ENCODE peak calls at places on chromosomes 13 and 19, in six cellular contexts. One of them, this sample, is unnamed.

GRCh38 chr19:3969435-3970312 is 1.2 kb downstream of the DAPK3 start:
- DNase-seq in H1: no peak
- DNase-seq in neuronal stem cell: peak
- DNase-seq in H9: peak
- DNase-seq in IMR-90: peak
- DNase-seq in mesenchymal stem cell: peak
- DNase-seq in this sample: peak

GRCh38 chr13:52383362-52383761 is 22.6 kb downstream of the THSD1 start:
- DNase-seq in H1: no peak
- DNase-seq in neuronal stem cell: no peak
- DNase-seq in H9: no peak
- DNase-seq in IMR-90: peak
- DNase-seq in mesenchymal stem cell: no peak
- DNase-seq in this sample: peak

GRCh38 chr13:102091231-102091630 is 310.6 kb downstream of the FGF14 start:
- DNase-seq in H1: peak
- DNase-seq in neuronal stem cell: no peak
- DNase-seq in H9: peak
- DNase-seq in IMR-90: no peak
- DNase-seq in mesenchymal stem cell: peak
- DNase-seq in this sample: peak

GRCh38 chr19:49327878-49328544 is 3.0 kb upstream of the SLC6A16 start:
- DNase-seq in H1: no peak
- DNase-seq in neuronal stem cell: no peak
- DNase-seq in H9: peak
- DNase-seq in IMR-90: peak
- DNase-seq in mesenchymal stem cell: peak
- DNase-seq in this sample: peak

GRCh38 chr19:18809149-18809978 is 18.3 kb upstream of the COMP start:
- DNase-seq in H1: no peak
- DNase-seq in neuronal stem cell: no peak
- DNase-seq in H9: no peak
- DNase-seq in IMR-90: peak
- DNase-seq in mesenchymal stem cell: peak
- DNase-seq in this sample: no peak

GRCh38 chr13:36163809-36164308 is 32.7 kb upstream of the DCLK1 start:
- DNase-seq in H1: no peak
- DNase-seq in neuronal stem cell: no peak
- DNase-seq in H9: no peak
- DNase-seq in IMR-90: peak
- DNase-seq in mesenchymal stem cell: no peak
- DNase-seq in this sample: no peak

GRCh38 chr19:10764340-10764894 is 46.5 kb downstream of the DNM2 start:
- DNase-seq in H1: no peak
- DNase-seq in neuronal stem cell: no peak
- DNase-seq in H9: no peak
- DNase-seq in IMR-90: no peak
- DNase-seq in mesenchymal stem cell: no peak
- DNase-seq in this sample: no peak

GRCh38 chr19:30063184-30064020 is 121.4 kb downstream of the URI1 start:
- DNase-seq in H1: no peak
- DNase-seq in neuronal stem cell: no peak
- DNase-seq in H9: no peak
- DNase-seq in IMR-90: no peak
- DNase-seq in mesenchymal stem cell: no peak
- DNase-seq in this sample: no peak

GRCh38 chr19:40685563-40685962 is 4.9 kb downstream of the NUMBL start:
- DNase-seq in H1: no peak
- DNase-seq in neuronal stem cell: no peak
- DNase-seq in H9: no peak
- DNase-seq in IMR-90: no peak
- DNase-seq in mesenchymal stem cell: no peak
- DNase-seq in this sample: no peak

GRCh38 chr19:48896191-48896720 is 2.3 kb downstream of the TULP2 start:
- DNase-seq in H1: peak
- DNase-seq in neuronal stem cell: peak
- DNase-seq in H9: peak
- DNase-seq in IMR-90: no peak
- DNase-seq in mesenchymal stem cell: no peak
- DNase-seq in this sample: peak

GRCh38 chr19:51002542-51003311 is 1.3 kb upstream of the KLK8 start:
- DNase-seq in H1: peak
- DNase-seq in neuronal stem cell: peak
- DNase-seq in H9: peak
- DNase-seq in IMR-90: no peak
- DNase-seq in mesenchymal stem cell: no peak
- DNase-seq in this sample: peak

GRCh38 chr13:41361501-41361900 is 50.4 kb downstream of the NAA16 start:
- DNase-seq in H1: no peak
- DNase-seq in neuronal stem cell: no peak
- DNase-seq in H9: no peak
- DNase-seq in IMR-90: peak
- DNase-seq in mesenchymal stem cell: peak
- DNase-seq in this sample: no peak

GRCh38 chr13:65336916-65337315 is 1893.2 kb downstream of the PCDH9 start:
- DNase-seq in H1: no peak
- DNase-seq in neuronal stem cell: no peak
- DNase-seq in H9: no peak
- DNase-seq in IMR-90: peak
- DNase-seq in mesenchymal stem cell: no peak
- DNase-seq in this sample: no peak

GRCh38 chr19:33809960-33810359 is 13.3 kb downstream of the KCTD15 start:
- DNase-seq in H1: no peak
- DNase-seq in neuronal stem cell: no peak
- DNase-seq in H9: no peak
- DNase-seq in IMR-90: peak
- DNase-seq in mesenchymal stem cell: peak
- DNase-seq in this sample: no peak

GRCh38 chr19:41811981-41812380 is 15.6 kb downstream of the CEACAM3 start:
- DNase-seq in H1: no peak
- DNase-seq in neuronal stem cell: no peak
- DNase-seq in H9: no peak
- DNase-seq in IMR-90: no peak
- DNase-seq in mesenchymal stem cell: no peak
- DNase-seq in this sample: no peak

GRCh38 chr19:23046743-23047142 is 43.8 kb upstream of the ZNF728 start:
- DNase-seq in H1: no peak
- DNase-seq in neuronal stem cell: no peak
- DNase-seq in H9: no peak
- DNase-seq in IMR-90: no peak
- DNase-seq in mesenchymal stem cell: no peak
- DNase-seq in this sample: no peak
- H2BK15ac ChIP-seq in H1: no peak
- H2BK15ac ChIP-seq in neuronal stem cell: no peak
- H2BK15ac ChIP-seq in H9: no peak
- H2BK15ac ChIP-seq in IMR-90: no peak
- H2BK15ac ChIP-seq in mesenchymal stem cell: no peak
- H2BK15ac ChIP-seq in this sample: no peak

DNA sequence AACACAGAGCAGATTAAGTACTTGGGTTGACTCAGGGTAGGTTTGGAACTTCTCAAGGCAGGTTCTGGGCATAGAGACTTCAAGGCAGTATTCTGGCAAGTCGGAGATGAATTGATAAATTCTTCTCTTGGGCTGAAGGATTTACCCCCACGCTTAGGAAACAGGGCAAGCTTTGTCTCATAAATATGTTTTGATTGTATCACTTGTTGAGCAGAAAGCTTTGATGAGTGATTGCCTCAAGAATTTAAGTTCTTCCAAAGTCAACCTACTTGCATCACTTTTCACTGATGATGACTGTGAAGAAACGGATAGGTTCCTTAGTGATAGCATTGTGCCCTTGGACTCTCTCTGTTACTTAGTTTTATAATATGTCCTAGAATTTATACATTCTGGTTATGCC is 258.6 kb upstream of the DACH1 start:
- DNase-seq in H1: no peak
- DNase-seq in neuronal stem cell: no peak
- DNase-seq in H9: no peak
- DNase-seq in IMR-90: no peak
- DNase-seq in mesenchymal stem cell: no peak
- DNase-seq in this sample: no peak
- H2BK15ac ChIP-seq in H1: no peak
- H2BK15ac ChIP-seq in neuronal stem cell: no peak
- H2BK15ac ChIP-seq in H9: no peak
- H2BK15ac ChIP-seq in IMR-90: no peak
- H2BK15ac ChIP-seq in mesenchymal stem cell: no peak
- H2BK15ac ChIP-seq in this sample: no peak

GRCh38 chr19:45424191-45425058 is 708 bp upstream of the ERCC1 start:
- DNase-seq in H1: no peak
- DNase-seq in neuronal stem cell: no peak
- DNase-seq in H9: peak
- DNase-seq in IMR-90: peak
- DNase-seq in mesenchymal stem cell: peak
- DNase-seq in this sample: peak
- H2BK15ac ChIP-seq in H1: peak
- H2BK15ac ChIP-seq in neuronal stem cell: peak
- H2BK15ac ChIP-seq in H9: no peak
- H2BK15ac ChIP-seq in IMR-90: peak
- H2BK15ac ChIP-seq in mesenchymal stem cell: peak
- H2BK15ac ChIP-seq in this sample: no peak

DNA sequence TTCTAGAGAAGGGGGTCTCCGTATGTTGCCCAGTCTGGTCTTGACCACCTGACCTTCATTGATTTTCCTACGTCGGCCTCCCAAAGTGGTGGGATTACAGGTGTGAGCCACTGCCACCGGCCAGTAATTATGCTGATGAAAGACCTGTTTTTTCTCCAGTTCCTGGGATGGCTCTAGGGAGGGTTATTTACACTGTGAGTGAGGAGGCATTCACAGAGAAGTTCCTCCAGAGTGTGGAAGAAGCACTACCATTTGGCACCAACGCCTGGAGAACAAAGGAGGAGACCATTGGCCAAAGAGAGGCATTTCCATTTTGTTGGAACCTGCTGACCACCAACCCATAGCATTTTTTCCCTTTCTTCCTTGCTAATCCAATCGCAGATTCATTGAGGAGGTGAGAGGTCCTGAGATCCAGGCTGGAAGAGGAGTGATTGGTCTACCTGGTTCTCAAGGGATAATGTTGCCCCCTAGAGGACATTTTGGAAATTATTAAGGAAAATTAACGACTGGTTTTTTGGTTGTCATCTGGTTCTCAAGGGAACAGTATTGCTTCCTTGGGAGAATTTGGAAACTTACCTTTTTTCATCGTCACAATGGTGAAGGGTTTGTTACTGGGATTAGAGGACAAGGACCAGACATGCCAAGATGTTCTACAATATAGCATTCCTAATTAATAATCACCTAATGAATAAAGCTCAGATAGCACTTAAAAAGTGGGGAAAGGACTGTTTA is 5.5 kb upstream of the SAE1 start:
- DNase-seq in H1: no peak
- DNase-seq in neuronal stem cell: peak
- DNase-seq in H9: peak
- DNase-seq in IMR-90: peak
- DNase-seq in mesenchymal stem cell: peak
- DNase-seq in this sample: peak
- H2BK15ac ChIP-seq in H1: no peak
- H2BK15ac ChIP-seq in neuronal stem cell: no peak
- H2BK15ac ChIP-seq in H9: no peak
- H2BK15ac ChIP-seq in IMR-90: no peak
- H2BK15ac ChIP-seq in mesenchymal stem cell: no peak
- H2BK15ac ChIP-seq in this sample: no peak

GRCh38 chr13:46170268-46170667 is 11.7 kb downstream of the LCP1 start:
- DNase-seq in H1: peak
- DNase-seq in neuronal stem cell: no peak
- DNase-seq in H9: peak
- DNase-seq in IMR-90: no peak
- DNase-seq in mesenchymal stem cell: no peak
- DNase-seq in this sample: no peak

GRCh38 chr13:46168341-46168740 is 13.6 kb downstream of the LCP1 start:
- DNase-seq in H1: no peak
- DNase-seq in neuronal stem cell: no peak
- DNase-seq in H9: no peak
- DNase-seq in IMR-90: no peak
- DNase-seq in mesenchymal stem cell: peak
- DNase-seq in this sample: no peak

GRCh38 chr13:46166947-46167610 is 14.9 kb downstream of the LCP1 start:
- DNase-seq in H1: no peak
- DNase-seq in neuronal stem cell: no peak
- DNase-seq in H9: no peak
- DNase-seq in IMR-90: no peak
- DNase-seq in mesenchymal stem cell: no peak
- DNase-seq in this sample: peak

GRCh38 chr13:46170687-46171086 is 11.3 kb downstream of the LCP1 start:
- DNase-seq in H1: no peak
- DNase-seq in neuronal stem cell: peak
- DNase-seq in H9: no peak
- DNase-seq in IMR-90: no peak
- DNase-seq in mesenchymal stem cell: peak
- DNase-seq in this sample: peak

GRCh38 chr13:46168818-46169217 is 13.2 kb downstream of the LCP1 start:
- DNase-seq in H1: no peak
- DNase-seq in neuronal stem cell: no peak
- DNase-seq in H9: no peak
- DNase-seq in IMR-90: no peak
- DNase-seq in mesenchymal stem cell: no peak
- DNase-seq in this sample: no peak
- H2BK15ac ChIP-seq in H1: no peak
- H2BK15ac ChIP-seq in neuronal stem cell: no peak
- H2BK15ac ChIP-seq in H9: no peak
- H2BK15ac ChIP-seq in IMR-90: no peak
- H2BK15ac ChIP-seq in mesenchymal stem cell: no peak
- H2BK15ac ChIP-seq in this sample: no peak

This sample was measured in mesendoderm.